ENCODE peak calls at places on chromosome 7, in four cellular contexts. B, X, V and E are unnamed samples.
A peak's percentile ranks its signal among the peaks of the same experiment; 100 is the strongest.

GRCh38 chr7:944744-945143 is 9.7 kb downstream of the ADAP1 start:
- DNase-seq in B (no peak), X (no peak), V (no peak), E (no peak)

GRCh38 chr7:14687777-14688176 is 214.8 kb downstream of the DGKB start:
- DNase-seq in B (no peak), X (peak; percentile 64), V (no peak), E (no peak)

GRCh38 chr7:74599251-74599650 is 58.3 kb upstream of the GTF2I start:
- DNase-seq in B (no peak), X (no peak), V (no peak), E (no peak)

GRCh38 chr7:74656421-74656910 is 1.1 kb upstream of the GTF2I start:
- DNase-seq in B (no peak), X (no peak), V (peak; percentile 73), E (no peak)

GRCh38 chr7:91293136-91293535 is 28.9 kb downstream of the FZD1 start:
- DNase-seq in B (no peak), X (no peak), V (no peak), E (no peak)

GRCh38 chr7:30707391-30708351 is 25.4 kb upstream of the CRHR2 start:
- DNase-seq in B (no peak), X (no peak), V (no peak), E (no peak)

GRCh38 chr7:130998993-130999602 is 265.1 kb upstream of the KLF14 start:
- DNase-seq in B (no peak), X (no peak), V (no peak), E (no peak)

GRCh38 chr7:20064181-20064970 is 152.8 kb downstream of the MACC1 start:
- DNase-seq in B (no peak), X (peak; percentile 49), V (no peak), E (no peak)

GRCh38 chr7:133389727-133390126 is 136.8 kb downstream of the EXOC4 start:
- DNase-seq in B (no peak), X (no peak), V (no peak), E (no peak)

GRCh38 chr7:92706563-92706962 is 116.4 kb upstream of the FAM133B start:
- DNase-seq in B (no peak), X (no peak), V (no peak), E (no peak)
- TF ChIP-seq CTCF in B (no peak), X (no peak), V (no peak), E (no peak)

GRCh38 chr7:43314379-43315158 is 202.1 kb downstream of the HECW1 start:
- DNase-seq in B (no peak), X (no peak), V (no peak), E (no peak)

GRCh38 chr7:43313628-43314378 is 201.4 kb downstream of the HECW1 start:
- DNase-seq in B (no peak), X (no peak), V (no peak), E (no peak)

DNA sequence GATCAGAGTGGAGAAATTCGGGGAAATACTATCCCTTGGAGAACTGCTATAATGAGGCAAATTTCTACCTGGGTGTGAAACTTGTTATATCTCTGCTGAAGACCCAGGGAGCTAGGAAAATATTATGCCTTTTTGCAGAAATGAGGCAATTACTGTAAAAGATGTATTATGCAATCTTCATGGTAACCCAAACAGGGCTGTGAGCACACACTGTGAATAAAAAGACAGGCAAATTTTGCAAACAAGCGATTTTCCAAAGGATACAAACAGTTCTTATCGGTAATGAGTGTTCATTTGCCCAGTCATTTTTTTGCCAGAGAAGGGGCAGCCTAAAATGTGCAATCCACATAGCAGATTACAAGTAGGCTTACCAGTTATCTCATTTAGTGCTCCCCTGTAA is 205.7 kb downstream of the HECW1 start:
- DNase-seq in B (no peak), X (no peak), V (no peak), E (no peak)
- H3K4me3 ChIP-seq in B (no peak overlapping the region), X (no peak overlapping the region), V (no peak overlapping the region), E (no peak overlapping the region)

DNA sequence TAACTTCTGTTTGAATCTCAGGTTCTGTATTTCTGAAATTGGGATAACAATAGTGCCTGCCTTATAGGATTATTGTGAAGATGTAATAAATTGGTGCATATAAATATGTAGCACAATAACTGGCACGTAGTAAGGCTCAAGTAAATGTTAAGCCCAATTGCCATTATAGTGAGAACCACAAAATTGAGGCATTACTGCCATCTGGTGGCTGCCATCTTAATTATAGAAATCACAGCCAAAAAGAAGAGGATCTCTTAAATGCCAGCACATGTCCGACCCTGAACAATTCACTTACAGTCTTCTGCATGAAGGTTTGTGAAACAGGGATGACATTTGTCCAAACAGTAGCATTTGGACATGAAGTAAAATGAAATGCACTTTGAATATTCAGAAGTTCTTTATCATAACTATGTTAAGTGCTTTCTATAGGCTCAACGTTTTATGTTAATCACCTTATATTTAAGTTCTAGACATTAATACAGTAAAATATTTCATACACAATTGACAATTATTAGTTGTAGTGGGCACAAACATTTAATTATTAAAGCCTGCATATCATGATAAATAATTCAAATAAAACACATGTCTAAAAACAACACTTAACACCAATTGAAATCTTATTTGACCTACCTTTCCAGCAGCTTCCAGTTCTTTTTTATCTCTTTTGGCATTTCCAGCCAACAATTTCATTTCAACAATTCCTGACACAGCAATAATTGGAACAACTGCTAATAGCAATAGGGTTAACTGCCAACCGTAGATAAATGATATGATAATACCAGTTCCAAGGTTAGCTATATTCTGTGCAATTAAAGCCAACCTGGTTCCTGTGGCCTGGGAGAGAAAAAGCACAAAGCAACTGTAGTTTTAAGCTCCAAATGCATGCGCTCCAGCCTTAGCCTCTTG is 58.5 kb downstream of the ABCB4 start:
- DNase-seq in B (peak; percentile 32), X (peak; percentile 73), V (no peak), E (peak; percentile 10)
- TF ChIP-seq CTCF in B (peak; percentile 44), X (peak; percentile 61), V (peak; percentile 17), E (peak; percentile 40)

DNA sequence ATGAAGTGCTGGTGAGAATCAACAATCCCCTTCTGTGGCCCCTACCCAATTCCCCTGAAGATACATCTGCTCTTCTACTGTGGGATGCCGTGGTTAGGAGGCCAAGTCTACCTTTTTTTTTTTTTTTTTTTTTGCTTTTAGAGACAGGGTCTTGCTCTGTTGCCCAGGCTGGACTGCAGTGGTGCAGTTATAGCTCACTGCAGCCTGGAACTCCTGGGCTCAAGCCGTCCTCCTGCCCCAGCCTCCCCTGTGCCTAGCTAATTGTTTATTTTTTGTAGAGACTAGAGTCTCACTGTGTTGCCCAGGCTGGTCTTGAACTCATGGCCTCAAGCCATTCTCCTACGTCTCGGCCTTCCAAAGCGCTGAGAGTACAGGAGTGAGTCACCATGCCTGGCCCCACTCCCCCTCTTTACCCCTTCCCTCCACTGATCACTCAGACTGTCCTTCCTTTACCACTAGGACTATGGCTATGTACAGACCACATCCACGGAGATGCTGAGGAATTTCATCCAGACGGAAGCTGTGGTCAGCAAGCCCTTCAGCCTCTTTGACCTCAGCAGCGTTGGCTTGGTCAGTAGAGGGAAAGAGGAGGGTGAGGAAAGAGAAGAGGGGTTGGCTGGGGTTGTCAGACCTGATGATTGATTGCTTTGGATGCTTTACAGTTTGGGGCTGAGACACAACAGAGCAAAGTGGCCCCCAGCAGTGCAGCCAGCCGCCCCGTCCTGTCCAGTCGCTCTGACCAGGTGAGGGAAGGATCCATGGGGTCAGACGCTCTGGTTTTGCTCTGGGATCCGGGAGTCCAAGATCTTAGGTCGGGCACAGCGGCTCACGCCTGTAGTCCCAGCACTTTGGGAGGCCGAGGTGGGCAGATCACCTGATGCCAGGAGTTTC is 1.8 kb downstream of the AP4M1 start:
- DNase-seq in B (no peak), X (peak; percentile 89), V (no peak), E (no peak)
- H3K4me3 ChIP-seq in B (peak overlapping the region; percentile 92), X (peak overlapping the region; percentile 81), V (no peak overlapping the region), E (no peak overlapping the region)

GRCh38 chr7:97871659-97872024 is 566 bp downstream of the ASNS start:
- DNase-seq in B (no peak), X (no peak), V (no peak), E (no peak)

GRCh38 chr7:97868788-97869187 is 3.4 kb downstream of the ASNS start:
- DNase-seq in B (no peak), X (no peak), V (no peak), E (no peak)

GRCh38 chr7:97872025-97872669 is at the start of gene ASNS:
- DNase-seq in B (peak; percentile 66), X (peak; percentile 88), V (peak; percentile 95), E (peak; percentile 56)

GRCh38 chr7:97868314-97868713 is 3.9 kb downstream of the ASNS start:
- DNase-seq in B (no peak), X (no peak), V (no peak), E (no peak)

GRCh38 chr7:97873606-97874005 is 1.4 kb upstream of the ASNS start:
- DNase-seq in B (no peak), X (no peak), V (no peak), E (no peak)
- TF ChIP-seq CTCF in B (no peak), X (no peak), V (no peak), E (no peak)

GRCh38 chr7:105639677-105640493 is 58.6 kb upstream of the EFCAB10 start:
- DNase-seq in B (no peak), X (no peak), V (no peak), E (no peak)

GRCh38 chr7:105636982-105637381 is 55.7 kb upstream of the EFCAB10 start:
- DNase-seq in B (no peak), X (no peak), V (no peak), E (no peak)

GRCh38 chr7:105638324-105638723 is 57.0 kb upstream of the EFCAB10 start:
- DNase-seq in B (no peak), X (no peak), V (no peak), E (no peak)

GRCh38 chr7:105638942-105639495 is 57.7 kb upstream of the EFCAB10 start:
- DNase-seq in B (no peak), X (no peak), V (no peak), E (no peak)

GRCh38 chr7:105637755-105638154 is 56.5 kb upstream of the EFCAB10 start:
- DNase-seq in B (no peak), X (no peak), V (no peak), E (no peak)
- H3K4me3 ChIP-seq in B (no peak overlapping the region), X (no peak overlapping the region), V (no peak overlapping the region), E (no peak overlapping the region)

GRCh38 chr7:101558742-101559325 is 70.3 kb downstream of the MYL10 start:
- DNase-seq in B (no peak), X (no peak), V (no peak), E (no peak)
- TF ChIP-seq CTCF in B (no peak), X (peak; percentile 28), V (no peak), E (no peak)